ENCODE peak calls at places on chromosomes 11 and 22, in six cellular contexts. X is uterus, P is GM23338, M is right lobe of liver, A is neural progenitor cell, W is left ventricle myocardium inferior. J is an unnamed sample.

GRCh38 chr11:46248270-46249102 is 29.0 kb upstream of the CREB3L1 start:
- DNase-seq in X (no peak), P (peak; percentile 76), M (no peak), A (no peak), W (no peak), J (no peak)

GRCh38 chr11:113979427-113979826 is 4.5 kb downstream of the HTR3A start:
- DNase-seq in X (no peak), P (no peak), M (no peak), A (no peak), W (no peak), J (no peak)

GRCh38 chr11:111097191-111097590 is 148.3 kb upstream of the POU2AF2 start:
- DNase-seq in X (peak; percentile 41), P (peak; percentile 56), M (no peak), A (peak; percentile 3), W (peak; percentile 46), J (no peak)

GRCh38 chr11:130001491-130002351 is 914 bp downstream of the PRDM10 start:
- DNase-seq in X (peak; percentile 24), P (peak; percentile 54), M (peak; percentile 73), A (peak; percentile 92), W (peak; percentile 27), J (peak; percentile 81)

GRCh38 chr11:34448223-34448994 is 9.7 kb downstream of the CAT start:
- DNase-seq in X (no peak), P (no peak), M (no peak), A (no peak), W (no peak), J (no peak)

GRCh38 chr11:67640021-67640757 is 626 bp upstream of the TBX10 start:
- DNase-seq in X (no peak), P (peak; percentile 93), M (peak; percentile 88), A (peak; percentile 85), W (no peak), J (peak; percentile 78)

GRCh38 chr22:30287626-30288413 is 1.5 kb downstream of the CASTOR1 start:
- DNase-seq in X (peak; percentile 86), P (peak; percentile 96), M (peak; percentile 91), A (peak; percentile 95), W (peak; percentile 88), J (peak; percentile 92)

GRCh38 chr22:40401532-40401931 is 31.1 kb downstream of the SGSM3 start:
- DNase-seq in X (no peak), P (no peak), M (no peak), A (no peak), W (no peak), J (no peak)

GRCh38 chr11:109818303-109818702 is 274.9 kb upstream of the ZC3H12C start:
- DNase-seq in X (no peak), P (no peak), M (no peak), A (no peak), W (no peak), J (no peak)

GRCh38 chr11:19419813-19420212 is 179.1 kb upstream of the E2F8 start:
- DNase-seq in X (no peak), P (no peak), M (no peak), A (no peak), W (no peak), J (no peak)

GRCh38 chr22:43858156-43858895 is 4.0 kb downstream of the SULT4A1 start:
- DNase-seq in X (no peak), P (no peak), M (peak; percentile 22), A (no peak), W (no peak), J (peak; percentile 48)

GRCh38 chr11:28242596-28242995 is 134.4 kb downstream of the METTL15 start:
- DNase-seq in X (no peak), P (no peak), M (no peak), A (no peak), W (no peak), J (no peak)

GRCh38 chr11:124080319-124081001 is 34.8 kb upstream of the VWA5A start:
- DNase-seq in X (no peak), P (no peak), M (no peak), A (no peak), W (no peak), J (no peak)

GRCh38 chr11:38060930-38061329 is 1462.9 kb upstream of the RAG2 start:
- DNase-seq in X (no peak), P (no peak), M (no peak), A (no peak), W (no peak), J (no peak)

GRCh38 chr22:31676700-31677099 is 14.7 kb upstream of the PISD start:
- DNase-seq in X (peak; percentile 91), P (peak; percentile 98), M (peak; percentile 95), A (peak; percentile 89), W (peak; percentile 95), J (peak; percentile 98)

GRCh38 chr11:124612567-124613245 is 1.5 kb downstream of the PANX3 start:
- DNase-seq in X (no peak), P (no peak), M (no peak), A (peak; percentile 40), W (no peak), J (no peak)

GRCh38 chr11:10021563-10021962 is 272.5 kb downstream of the SBF2 start:
- DNase-seq in X (no peak), P (peak; percentile 20), M (no peak), A (no peak), W (no peak), J (no peak)

GRCh38 chr11:118010738-118011461 is 24.7 kb downstream of the IL10RA start:
- DNase-seq in X (no peak), P (no peak), M (peak; percentile 76), A (no peak), W (peak; percentile 56), J (peak; percentile 80)

GRCh38 chr22:23094260-23094659 is 23.9 kb downstream of the GNAZ start:
- DNase-seq in X (no peak), P (no peak), M (no peak), A (no peak), W (no peak), J (no peak)

GRCh38 chr22:49903322-49904039 is 14.8 kb downstream of the ALG12 start:
- DNase-seq in X (no peak), P (no peak), M (peak; percentile 45), A (no peak), W (no peak), J (no peak)

GRCh38 chr11:134759314-134759713 is 347.3 kb upstream of the B3GAT1 start:
- DNase-seq in X (no peak), P (no peak), M (no peak), A (no peak), W (no peak), J (no peak)

GRCh38 chr11:3163241-3163981 is 1.7 kb downstream of the OSBPL5 start:
- DNase-seq in X (no peak), P (no peak), M (peak; percentile 29), A (no peak), W (peak; percentile 16), J (peak; percentile 59)

GRCh38 chr11:48050304-48050703 is 69.9 kb downstream of the PTPRJ start:
- DNase-seq in X (no peak), P (no peak), M (no peak), A (no peak), W (no peak), J (no peak)

GRCh38 chr11:128620306-128621175 is 33.2 kb upstream of the ETS1 start:
- DNase-seq in X (no peak), P (no peak), M (no peak), A (no peak), W (no peak), J (no peak)

GRCh38 chr22:43883012-43883661 is 8.7 kb downstream of the PNPLA5 start:
- DNase-seq in X (no peak), P (peak; percentile 96), M (no peak), A (peak; percentile 90), W (no peak), J (no peak)

GRCh38 chr11:62811659-62812058 is 6.4 kb upstream of the NXF1 start:
- DNase-seq in X (no peak), P (no peak), M (no peak), A (no peak), W (no peak), J (no peak)

GRCh38 chr11:11579012-11579755 is 42.6 kb downstream of the GALNT18 start:
- DNase-seq in X (no peak), P (no peak), M (peak; percentile 61), A (no peak), W (peak; percentile 36), J (no peak)

GRCh38 chr22:32858957-32859356 is 57.5 kb downstream of the TIMP3 start:
- DNase-seq in X (no peak), P (no peak), M (no peak), A (no peak), W (no peak), J (no peak)

GRCh38 chr11:13970986-13971385 is 8.5 kb downstream of the SPON1 start:
- DNase-seq in X (no peak), P (peak; percentile 59), M (no peak), A (peak; percentile 46), W (no peak), J (no peak)

GRCh38 chr11:1071571-1072115 is 3.0 kb upstream of the MUC2 start:
- DNase-seq in X (peak; percentile 16), P (no peak), M (peak; percentile 39), A (no peak), W (peak; percentile 14), J (peak; percentile 71)

GRCh38 chr11:355581-356458 is 13.5 kb upstream of the B4GALNT4 start:
- DNase-seq in X (peak; percentile 98), P (peak; percentile 95), M (peak; percentile 97), A (peak; percentile 93), W (peak; percentile 94), J (peak; percentile 97)

GRCh38 chr22:37979782-37980181 is 4.6 kb downstream of the SOX10 start:
- DNase-seq in X (no peak), P (no peak), M (no peak), A (peak; percentile 74), W (no peak), J (no peak)

GRCh38 chr22:37981282-37982011 is 2.9 kb downstream of the SOX10 start:
- DNase-seq in X (no peak), P (no peak), M (peak; percentile 92), A (no peak), W (no peak), J (no peak)

GRCh38 chr22:37983860-37984791 is at the start of gene SOX10:
- DNase-seq in X (no peak), P (peak; percentile 67), M (no peak), A (peak; percentile 73), W (no peak), J (no peak)

GRCh38 chr22:37982938-37983859 is 1.2 kb downstream of the SOX10 start:
- DNase-seq in X (no peak), P (peak; percentile 87), M (no peak), A (peak; percentile 71), W (no peak), J (no peak)

GRCh38 chr22:37982151-37982838 is 2.1 kb downstream of the SOX10 start:
- DNase-seq in X (no peak), P (no peak), M (peak; percentile 72), A (no peak), W (no peak), J (no peak)
- TF ChIP-seq CTCF in X (no peak), P (no peak), M (no peak), A (no peak), W (no peak), J (no peak)

GRCh38 chr22:46387748-46388147 is 52.2 kb downstream of the TRMU start:
- DNase-seq in X (no peak), P (no peak), M (no peak), A (no peak), W (no peak), J (no peak)
- H3K27ac ChIP-seq in X (no peak overlapping the region), P (no peak overlapping the region), M (no peak overlapping the region), A (no peak overlapping the region), W (no peak overlapping the region), J (no peak overlapping the region)

GRCh38 chr11:35873721-35874120 is 70.1 kb upstream of the LDLRAD3 start:
- DNase-seq in X (no peak), P (no peak), M (no peak), A (no peak), W (no peak), J (no peak)
- TF ChIP-seq CTCF in X (no peak), P (no peak), M (no peak), A (no peak), W (no peak), J (no peak)

GRCh38 chr22:20552450-20552894 is 45.1 kb downstream of the MED15 start:
- DNase-seq in X (peak; percentile 80), P (no peak), M (no peak), A (no peak), W (peak; percentile 90), J (peak; percentile 90)
- H3K27ac ChIP-seq in X (peak overlapping the region; percentile 98), P (no peak overlapping the region), M (peak overlapping the region; percentile 69), A (no peak overlapping the region), W (peak overlapping the region; percentile 95), J (peak overlapping the region; percentile 87)

J was measured in suprapubic skin.